ENCODE peak calls at places on chromosomes 3 and 15, in nine cellular contexts. One of them, this sample, is unnamed.

GRCh38 chr15:91223902-91224301 is 123.8 kb downstream of the SV2B start:
- DNase-seq in nephron progenitor cell: no peak
- DNase-seq in psoas muscle: no peak
- DNase-seq in progenitor cell of endocrine pancreas: no peak
- DNase-seq in fibroblast of lung: no peak
- DNase-seq in Peyer's patch: no peak
- DNase-seq in uterus: no peak
- DNase-seq in sigmoid colon: no peak
- DNase-seq in neural crest cell: no peak
- DNase-seq in this sample: no peak

GRCh38 chr15:29299784-29300183 is 30.2 kb upstream of the NSMCE3 start:
- DNase-seq in neural crest cell: no peak
- DNase-seq in psoas muscle: no peak
- DNase-seq in nephron progenitor cell: no peak
- DNase-seq in sigmoid colon: no peak
- DNase-seq in progenitor cell of endocrine pancreas: no peak
- DNase-seq in Peyer's patch: no peak
- DNase-seq in fibroblast of lung: no peak
- DNase-seq in uterus: no peak
- DNase-seq in this sample: no peak

GRCh38 chr15:59501531-59502113 is 63.6 kb downstream of the FAM81A start:
- DNase-seq in neural crest cell: peak; percentile 48
- DNase-seq in fibroblast of lung: peak; percentile 55
- DNase-seq in sigmoid colon: no peak
- DNase-seq in nephron progenitor cell: peak; percentile 63
- DNase-seq in Peyer's patch: no peak
- DNase-seq in psoas muscle: no peak
- DNase-seq in uterus: no peak
- DNase-seq in progenitor cell of endocrine pancreas: peak; percentile 23
- DNase-seq in this sample: peak; percentile 68

GRCh38 chr3:114035146-114035545 is 21.2 kb downstream of the CCDC191 start:
- DNase-seq in Peyer's patch: no peak
- DNase-seq in progenitor cell of endocrine pancreas: no peak
- DNase-seq in fibroblast of lung: peak; percentile 43
- DNase-seq in sigmoid colon: no peak
- DNase-seq in uterus: no peak
- DNase-seq in neural crest cell: no peak
- DNase-seq in nephron progenitor cell: no peak
- DNase-seq in psoas muscle: no peak
- DNase-seq in this sample: no peak

GRCh38 chr3:18199757-18200156 is 225.4 kb downstream of the SATB1 start:
- DNase-seq in Peyer's patch: no peak
- DNase-seq in nephron progenitor cell: no peak
- DNase-seq in sigmoid colon: no peak
- DNase-seq in psoas muscle: no peak
- DNase-seq in neural crest cell: no peak
- DNase-seq in progenitor cell of endocrine pancreas: no peak
- DNase-seq in uterus: no peak
- DNase-seq in fibroblast of lung: no peak
- DNase-seq in this sample: no peak

GRCh38 chr3:107810195-107811071 is 280.4 kb downstream of the CD47 start:
- DNase-seq in nephron progenitor cell: peak; percentile 12
- DNase-seq in uterus: no peak
- DNase-seq in fibroblast of lung: peak; percentile 28
- DNase-seq in sigmoid colon: no peak
- DNase-seq in psoas muscle: no peak
- DNase-seq in progenitor cell of endocrine pancreas: no peak
- DNase-seq in neural crest cell: no peak
- DNase-seq in Peyer's patch: no peak
- DNase-seq in this sample: no peak

GRCh38 chr3:41682996-41683395 is 278.9 kb downstream of the ULK4 start:
- DNase-seq in nephron progenitor cell: no peak
- DNase-seq in uterus: no peak
- DNase-seq in neural crest cell: no peak
- DNase-seq in sigmoid colon: no peak
- DNase-seq in progenitor cell of endocrine pancreas: no peak
- DNase-seq in Peyer's patch: no peak
- DNase-seq in fibroblast of lung: peak; percentile 96
- DNase-seq in psoas muscle: no peak
- DNase-seq in this sample: no peak

GRCh38 chr15:90351479-90352108 is 490 bp upstream of the ZNF774 start:
- DNase-seq in progenitor cell of endocrine pancreas: no peak
- DNase-seq in Peyer's patch: no peak
- DNase-seq in neural crest cell: no peak
- DNase-seq in fibroblast of lung: no peak
- DNase-seq in uterus: no peak
- DNase-seq in psoas muscle: no peak
- DNase-seq in sigmoid colon: no peak
- DNase-seq in nephron progenitor cell: no peak
- DNase-seq in this sample: no peak

GRCh38 chr15:101615986-101616848 is 36.0 kb downstream of the TM2D3 start:
- DNase-seq in uterus: peak; percentile 78
- DNase-seq in nephron progenitor cell: peak; percentile 77
- DNase-seq in progenitor cell of endocrine pancreas: no peak
- DNase-seq in sigmoid colon: peak; percentile 78
- DNase-seq in neural crest cell: peak; percentile 35
- DNase-seq in psoas muscle: peak; percentile 73
- DNase-seq in Peyer's patch: no peak
- DNase-seq in fibroblast of lung: peak; percentile 71
- DNase-seq in this sample: no peak

GRCh38 chr15:91522609-91523332 is 330.7 kb upstream of the SLCO3A1 start:
- DNase-seq in nephron progenitor cell: no peak
- DNase-seq in sigmoid colon: no peak
- DNase-seq in fibroblast of lung: peak; percentile 59
- DNase-seq in progenitor cell of endocrine pancreas: no peak
- DNase-seq in uterus: no peak
- DNase-seq in neural crest cell: no peak
- DNase-seq in Peyer's patch: no peak
- DNase-seq in psoas muscle: no peak
- DNase-seq in this sample: no peak

GRCh38 chr15:99981839-99982658 is 248.8 kb upstream of the LYSMD4 start:
- DNase-seq in Peyer's patch: no peak
- DNase-seq in sigmoid colon: no peak
- DNase-seq in uterus: no peak
- DNase-seq in psoas muscle: no peak
- DNase-seq in nephron progenitor cell: no peak
- DNase-seq in neural crest cell: no peak
- DNase-seq in fibroblast of lung: no peak
- DNase-seq in progenitor cell of endocrine pancreas: no peak
- DNase-seq in this sample: peak; percentile 16

GRCh38 chr3:102573483-102574028 is 138.7 kb downstream of the ZPLD1 start:
- DNase-seq in Peyer's patch: no peak
- DNase-seq in psoas muscle: no peak
- DNase-seq in sigmoid colon: no peak
- DNase-seq in fibroblast of lung: no peak
- DNase-seq in nephron progenitor cell: no peak
- DNase-seq in uterus: no peak
- DNase-seq in neural crest cell: no peak
- DNase-seq in progenitor cell of endocrine pancreas: no peak
- DNase-seq in this sample: no peak

GRCh38 chr15:34318277-34319079 is 19.1 kb downstream of the SLC12A6 start:
- DNase-seq in sigmoid colon: peak; percentile 82
- DNase-seq in fibroblast of lung: peak; percentile 56
- DNase-seq in neural crest cell: no peak
- DNase-seq in psoas muscle: peak; percentile 41
- DNase-seq in progenitor cell of endocrine pancreas: no peak
- DNase-seq in nephron progenitor cell: no peak
- DNase-seq in uterus: peak; percentile 41
- DNase-seq in Peyer's patch: peak; percentile 58
- DNase-seq in this sample: peak; percentile 21

GRCh38 chr3:188202358-188203138 is 48.6 kb downstream of the LPP start:
- DNase-seq in fibroblast of lung: no peak
- DNase-seq in uterus: no peak
- DNase-seq in psoas muscle: no peak
- DNase-seq in neural crest cell: no peak
- DNase-seq in nephron progenitor cell: no peak
- DNase-seq in Peyer's patch: no peak
- DNase-seq in sigmoid colon: no peak
- DNase-seq in progenitor cell of endocrine pancreas: no peak
- DNase-seq in this sample: peak; percentile 21
- TF ChIP-seq CTCF in fibroblast of lung: no peak
- TF ChIP-seq CTCF in uterus: no peak
- TF ChIP-seq CTCF in psoas muscle: no peak
- TF ChIP-seq CTCF in neural crest cell: peak; percentile 38
- TF ChIP-seq CTCF in nephron progenitor cell: peak; percentile 24
- TF ChIP-seq CTCF in Peyer's patch: no peak
- TF ChIP-seq CTCF in sigmoid colon: no peak
- TF ChIP-seq CTCF in progenitor cell of endocrine pancreas: peak; percentile 17
- TF ChIP-seq CTCF in this sample: no peak

DNA sequence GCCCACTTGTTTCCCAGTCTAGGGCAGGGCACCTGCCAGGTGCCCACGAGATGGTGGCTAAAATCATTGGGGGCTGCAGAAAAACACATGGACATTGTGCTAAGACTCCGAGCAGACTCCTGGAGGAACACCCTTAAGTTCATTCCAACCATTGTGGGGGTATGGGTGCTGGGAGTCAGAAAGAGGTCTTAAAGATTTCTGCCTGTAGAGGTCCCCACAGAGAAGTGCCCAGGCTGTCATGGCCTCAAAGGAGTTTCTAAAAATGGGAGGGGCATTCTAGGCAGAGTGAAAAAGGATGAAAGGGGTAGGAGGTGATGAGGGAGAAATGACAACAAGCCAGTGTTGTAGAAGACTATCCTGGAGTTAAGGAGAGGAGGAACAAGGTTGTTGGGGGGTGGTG is 17.1 kb downstream of the RBP1 start:
- DNase-seq in neural crest cell: no peak
- DNase-seq in progenitor cell of endocrine pancreas: no peak
- DNase-seq in fibroblast of lung: no peak
- DNase-seq in sigmoid colon: no peak
- DNase-seq in Peyer's patch: no peak
- DNase-seq in uterus: no peak
- DNase-seq in nephron progenitor cell: no peak
- DNase-seq in psoas muscle: no peak
- DNase-seq in this sample: no peak
- TF ChIP-seq CTCF in neural crest cell: no peak
- TF ChIP-seq CTCF in progenitor cell of endocrine pancreas: peak; percentile 17
- TF ChIP-seq CTCF in fibroblast of lung: no peak
- TF ChIP-seq CTCF in sigmoid colon: no peak
- TF ChIP-seq CTCF in Peyer's patch: no peak
- TF ChIP-seq CTCF in uterus: no peak
- TF ChIP-seq CTCF in nephron progenitor cell: no peak
- TF ChIP-seq CTCF in psoas muscle: no peak
- TF ChIP-seq CTCF in this sample: no peak

GRCh38 chr15:61185759-61186158 is 43.3 kb downstream of the RORA start:
- DNase-seq in psoas muscle: no peak
- DNase-seq in fibroblast of lung: no peak
- DNase-seq in nephron progenitor cell: no peak
- DNase-seq in Peyer's patch: no peak
- DNase-seq in sigmoid colon: no peak
- DNase-seq in progenitor cell of endocrine pancreas: no peak
- DNase-seq in uterus: no peak
- DNase-seq in neural crest cell: no peak
- DNase-seq in this sample: no peak

GRCh38 chr15:61186905-61187865 is 41.9 kb downstream of the RORA start:
- DNase-seq in neural crest cell: no peak
- DNase-seq in progenitor cell of endocrine pancreas: no peak
- DNase-seq in Peyer's patch: no peak
- DNase-seq in nephron progenitor cell: no peak
- DNase-seq in sigmoid colon: peak; percentile 71
- DNase-seq in fibroblast of lung: peak; percentile 30
- DNase-seq in uterus: peak; percentile 63
- DNase-seq in psoas muscle: peak; percentile 47
- DNase-seq in this sample: no peak

GRCh38 chr15:61188168-61188567 is 40.9 kb downstream of the RORA start:
- DNase-seq in nephron progenitor cell: no peak
- DNase-seq in sigmoid colon: no peak
- DNase-seq in progenitor cell of endocrine pancreas: no peak
- DNase-seq in fibroblast of lung: no peak
- DNase-seq in neural crest cell: no peak
- DNase-seq in psoas muscle: no peak
- DNase-seq in uterus: no peak
- DNase-seq in Peyer's patch: no peak
- DNase-seq in this sample: no peak

GRCh38 chr15:61182955-61183354 is 46.1 kb downstream of the RORA start:
- DNase-seq in sigmoid colon: no peak
- DNase-seq in progenitor cell of endocrine pancreas: no peak
- DNase-seq in psoas muscle: no peak
- DNase-seq in neural crest cell: no peak
- DNase-seq in Peyer's patch: no peak
- DNase-seq in uterus: no peak
- DNase-seq in nephron progenitor cell: no peak
- DNase-seq in fibroblast of lung: no peak
- DNase-seq in this sample: no peak

DNA sequence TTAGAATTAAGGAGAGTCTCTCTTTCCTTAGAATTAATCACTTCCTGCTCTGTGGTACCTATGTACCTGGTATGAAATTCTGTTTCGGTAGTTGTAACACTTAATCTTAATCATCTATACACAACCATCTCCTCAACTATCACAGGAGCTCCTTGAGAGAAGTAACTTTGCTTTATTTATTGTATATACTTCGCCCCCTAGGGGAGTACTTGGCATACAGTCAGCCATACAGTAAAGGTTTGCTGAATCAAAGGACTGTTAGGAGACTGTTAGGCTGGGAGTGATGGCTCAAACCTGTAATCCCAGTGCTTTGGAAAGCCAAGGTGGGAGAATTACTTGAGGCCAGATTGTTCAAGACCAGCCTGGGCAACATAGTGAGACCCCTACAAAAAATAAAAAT is 44.7 kb downstream of the RORA start:
- DNase-seq in neural crest cell: no peak
- DNase-seq in fibroblast of lung: no peak
- DNase-seq in sigmoid colon: no peak
- DNase-seq in nephron progenitor cell: no peak
- DNase-seq in uterus: no peak
- DNase-seq in Peyer's patch: no peak
- DNase-seq in psoas muscle: no peak
- DNase-seq in progenitor cell of endocrine pancreas: no peak
- DNase-seq in this sample: no peak
- TF ChIP-seq CTCF in neural crest cell: peak; percentile 34
- TF ChIP-seq CTCF in fibroblast of lung: no peak
- TF ChIP-seq CTCF in sigmoid colon: no peak
- TF ChIP-seq CTCF in nephron progenitor cell: no peak
- TF ChIP-seq CTCF in uterus: no peak
- TF ChIP-seq CTCF in Peyer's patch: no peak
- TF ChIP-seq CTCF in psoas muscle: no peak
- TF ChIP-seq CTCF in progenitor cell of endocrine pancreas: no peak
- TF ChIP-seq CTCF in this sample: no peak

DNA sequence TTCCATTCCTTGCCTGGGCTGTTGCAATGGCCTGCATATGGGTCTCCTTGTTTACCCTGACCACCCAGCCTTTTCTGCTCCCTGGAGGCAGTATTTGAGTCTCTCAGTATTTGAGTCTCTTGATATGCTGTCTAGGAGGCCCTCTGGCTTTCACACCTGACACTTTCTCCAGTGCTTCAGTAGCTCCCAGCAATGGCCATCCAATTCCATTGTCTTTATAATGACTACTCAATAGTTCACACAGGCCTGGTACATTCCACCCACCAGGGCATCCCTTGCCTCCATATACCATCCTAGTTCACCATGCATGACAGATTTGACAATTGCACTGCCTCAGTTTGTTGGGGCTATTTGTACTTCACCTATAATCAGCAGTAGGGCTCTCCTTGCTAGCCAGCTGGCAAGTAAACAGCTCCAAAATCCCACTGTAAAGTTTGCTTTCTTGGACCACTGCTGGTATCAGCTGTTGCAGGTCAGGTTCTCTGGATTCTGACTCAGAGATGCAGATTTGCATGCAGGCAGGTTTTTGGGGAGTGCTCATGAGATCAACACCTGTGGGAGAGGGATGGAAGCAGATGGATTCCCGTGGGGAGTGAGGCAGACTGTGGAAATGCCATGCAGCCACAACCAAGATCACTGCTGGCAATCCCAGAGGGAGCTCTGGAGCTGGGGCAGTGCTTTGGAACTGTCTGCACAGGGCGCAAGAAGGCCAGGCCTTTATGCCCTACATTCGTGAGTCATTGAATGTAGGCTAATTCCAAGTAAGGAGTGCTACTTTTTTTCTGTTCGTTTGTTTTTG is 19.1 kb upstream of the XIRP1 start:
- DNase-seq in fibroblast of lung: no peak
- DNase-seq in nephron progenitor cell: no peak
- DNase-seq in Peyer's patch: no peak
- DNase-seq in psoas muscle: no peak
- DNase-seq in neural crest cell: no peak
- DNase-seq in progenitor cell of endocrine pancreas: no peak
- DNase-seq in uterus: no peak
- DNase-seq in sigmoid colon: no peak
- DNase-seq in this sample: no peak
- TF ChIP-seq CTCF in fibroblast of lung: no peak
- TF ChIP-seq CTCF in nephron progenitor cell: no peak
- TF ChIP-seq CTCF in Peyer's patch: no peak
- TF ChIP-seq CTCF in psoas muscle: no peak
- TF ChIP-seq CTCF in neural crest cell: no peak
- TF ChIP-seq CTCF in progenitor cell of endocrine pancreas: no peak
- TF ChIP-seq CTCF in uterus: no peak
- TF ChIP-seq CTCF in sigmoid colon: no peak
- TF ChIP-seq CTCF in this sample: no peak